ENCODE peak calls at places on chromosomes 5 and 9, in eight cellular contexts. One of them, this sample, is unnamed.

GRCh38 chr5:57482671-57483106 is at the start of gene ACTBL2:
- DNase-seq in CD8-positive, alpha-beta T cell: no peak
- DNase-seq in left ventricle myocardium inferior: no peak
- DNase-seq in colonic mucosa: no peak
- DNase-seq in HepG2: no peak
- DNase-seq in mesendoderm: peak
- DNase-seq in astrocyte: peak
- DNase-seq in GM23338: no peak
- DNase-seq in this sample: no peak

GRCh38 chr5:111853748-111854147 is 96.8 kb upstream of the NREP start:
- DNase-seq in CD8-positive, alpha-beta T cell: no peak
- DNase-seq in left ventricle myocardium inferior: no peak
- DNase-seq in colonic mucosa: no peak
- DNase-seq in HepG2: no peak
- DNase-seq in mesendoderm: no peak
- DNase-seq in astrocyte: no peak
- DNase-seq in GM23338: no peak
- DNase-seq in this sample: no peak

GRCh38 chr9:107141967-107142366 is 141.1 kb upstream of the RAD23B start:
- DNase-seq in CD8-positive, alpha-beta T cell: no peak
- DNase-seq in left ventricle myocardium inferior: no peak
- DNase-seq in colonic mucosa: no peak
- DNase-seq in HepG2: no peak
- DNase-seq in mesendoderm: peak
- DNase-seq in astrocyte: no peak
- DNase-seq in GM23338: peak
- DNase-seq in this sample: no peak

GRCh38 chr9:136913701-136914438 is 27.6 kb downstream of the TRAF2 start:
- DNase-seq in CD8-positive, alpha-beta T cell: no peak
- DNase-seq in left ventricle myocardium inferior: no peak
- DNase-seq in colonic mucosa: no peak
- DNase-seq in HepG2: no peak
- DNase-seq in mesendoderm: no peak
- DNase-seq in astrocyte: no peak
- DNase-seq in GM23338: no peak
- DNase-seq in this sample: no peak

GRCh38 chr9:21513431-21513830 is 31.3 kb upstream of the IFNE start:
- DNase-seq in CD8-positive, alpha-beta T cell: no peak
- DNase-seq in left ventricle myocardium inferior: no peak
- DNase-seq in colonic mucosa: no peak
- DNase-seq in HepG2: no peak
- DNase-seq in mesendoderm: no peak
- DNase-seq in astrocyte: no peak
- DNase-seq in GM23338: no peak
- DNase-seq in this sample: no peak

GRCh38 chr5:115179068-115179958 is 9.6 kb upstream of the TRIM36 start:
- DNase-seq in CD8-positive, alpha-beta T cell: no peak
- DNase-seq in left ventricle myocardium inferior: no peak
- DNase-seq in colonic mucosa: peak
- DNase-seq in HepG2: no peak
- DNase-seq in mesendoderm: peak
- DNase-seq in astrocyte: no peak
- DNase-seq in GM23338: peak
- DNase-seq in this sample: no peak

GRCh38 chr9:89605181-89606048 is 603 bp downstream of the GADD45G start:
- DNase-seq in CD8-positive, alpha-beta T cell: peak
- DNase-seq in left ventricle myocardium inferior: peak
- DNase-seq in colonic mucosa: peak
- DNase-seq in HepG2: no peak
- DNase-seq in mesendoderm: peak
- DNase-seq in astrocyte: peak
- DNase-seq in GM23338: peak
- DNase-seq in this sample: peak

GRCh38 chr5:68182534-68182933 is 33.0 kb upstream of the PIK3R1 start:
- DNase-seq in CD8-positive, alpha-beta T cell: no peak
- DNase-seq in left ventricle myocardium inferior: no peak
- DNase-seq in colonic mucosa: peak
- DNase-seq in HepG2: no peak
- DNase-seq in mesendoderm: no peak
- DNase-seq in astrocyte: no peak
- DNase-seq in GM23338: no peak
- DNase-seq in this sample: no peak

GRCh38 chr5:113354056-113354455 is 80.7 kb downstream of the TSSK1B start:
- DNase-seq in CD8-positive, alpha-beta T cell: no peak
- DNase-seq in left ventricle myocardium inferior: no peak
- DNase-seq in colonic mucosa: no peak
- DNase-seq in HepG2: no peak
- DNase-seq in mesendoderm: no peak
- DNase-seq in astrocyte: peak
- DNase-seq in GM23338: no peak
- DNase-seq in this sample: no peak

GRCh38 chr5:93741136-93741811 is at the start of gene POU5F2:
- DNase-seq in CD8-positive, alpha-beta T cell: no peak
- DNase-seq in left ventricle myocardium inferior: no peak
- DNase-seq in colonic mucosa: no peak
- DNase-seq in HepG2: no peak
- DNase-seq in mesendoderm: peak
- DNase-seq in astrocyte: no peak
- DNase-seq in GM23338: peak
- DNase-seq in this sample: no peak

GRCh38 chr5:152622628-152623027 is 217.5 kb upstream of the NMUR2 start:
- DNase-seq in CD8-positive, alpha-beta T cell: no peak
- DNase-seq in left ventricle myocardium inferior: peak
- DNase-seq in colonic mucosa: no peak
- DNase-seq in HepG2: no peak
- DNase-seq in mesendoderm: no peak
- DNase-seq in astrocyte: no peak
- DNase-seq in GM23338: peak
- DNase-seq in this sample: no peak

GRCh38 chr9:99635032-99635431 is 186.7 kb upstream of the NR4A3 start:
- DNase-seq in CD8-positive, alpha-beta T cell: no peak
- DNase-seq in left ventricle myocardium inferior: no peak
- DNase-seq in colonic mucosa: no peak
- DNase-seq in HepG2: no peak
- DNase-seq in mesendoderm: no peak
- DNase-seq in astrocyte: peak
- DNase-seq in GM23338: no peak
- DNase-seq in this sample: no peak

GRCh38 chr5:109451161-109451560 is 41.4 kb upstream of the PJA2 start:
- DNase-seq in CD8-positive, alpha-beta T cell: no peak
- DNase-seq in left ventricle myocardium inferior: no peak
- DNase-seq in colonic mucosa: no peak
- DNase-seq in HepG2: no peak
- DNase-seq in mesendoderm: no peak
- DNase-seq in astrocyte: no peak
- DNase-seq in GM23338: no peak
- DNase-seq in this sample: peak

DNA sequence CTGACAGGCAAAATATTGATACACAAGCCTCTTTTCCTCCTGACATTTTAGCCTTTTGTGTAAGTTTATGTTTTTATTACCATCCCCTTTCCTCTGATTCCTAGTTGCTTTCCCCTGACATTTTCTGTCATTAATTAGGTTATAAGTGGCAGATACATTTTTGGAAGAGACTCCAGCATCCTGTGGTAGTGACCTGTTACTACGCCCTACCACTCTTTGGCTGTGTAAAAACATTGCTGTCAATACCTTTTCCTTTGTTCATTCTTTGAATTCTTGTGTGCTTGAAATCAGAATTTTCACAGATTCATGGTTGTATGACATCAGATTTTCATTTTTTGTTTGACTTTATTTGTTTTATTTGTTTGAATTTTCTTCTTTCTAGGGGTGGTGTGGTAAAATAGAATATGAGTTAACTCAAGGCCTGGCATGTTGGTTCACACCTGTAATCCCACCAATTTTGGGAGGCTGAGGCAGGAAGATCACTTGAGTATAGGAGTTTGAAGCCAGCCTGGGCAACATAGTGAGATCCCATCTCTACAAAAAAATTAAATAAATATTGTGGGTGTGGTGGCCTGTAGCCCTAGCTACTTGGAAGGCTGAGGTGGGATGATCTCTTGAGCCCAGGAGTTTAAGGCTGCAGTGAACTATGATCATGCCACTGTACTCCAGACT is 43.4 kb downstream of the UBE2R2 start:
- DNase-seq in CD8-positive, alpha-beta T cell: no peak
- DNase-seq in left ventricle myocardium inferior: no peak
- DNase-seq in colonic mucosa: no peak
- DNase-seq in HepG2: no peak
- DNase-seq in mesendoderm: peak
- DNase-seq in astrocyte: peak
- DNase-seq in GM23338: peak
- DNase-seq in this sample: no peak
- H3K27ac ChIP-seq in CD8-positive, alpha-beta T cell: no peak
- H3K27ac ChIP-seq in left ventricle myocardium inferior: no peak
- H3K27ac ChIP-seq in colonic mucosa: no peak
- H3K27ac ChIP-seq in HepG2: no peak
- H3K27ac ChIP-seq in mesendoderm: no peak
- H3K27ac ChIP-seq in astrocyte: no peak
- H3K27ac ChIP-seq in GM23338: no peak
- H3K27ac ChIP-seq in this sample: no peak

DNA sequence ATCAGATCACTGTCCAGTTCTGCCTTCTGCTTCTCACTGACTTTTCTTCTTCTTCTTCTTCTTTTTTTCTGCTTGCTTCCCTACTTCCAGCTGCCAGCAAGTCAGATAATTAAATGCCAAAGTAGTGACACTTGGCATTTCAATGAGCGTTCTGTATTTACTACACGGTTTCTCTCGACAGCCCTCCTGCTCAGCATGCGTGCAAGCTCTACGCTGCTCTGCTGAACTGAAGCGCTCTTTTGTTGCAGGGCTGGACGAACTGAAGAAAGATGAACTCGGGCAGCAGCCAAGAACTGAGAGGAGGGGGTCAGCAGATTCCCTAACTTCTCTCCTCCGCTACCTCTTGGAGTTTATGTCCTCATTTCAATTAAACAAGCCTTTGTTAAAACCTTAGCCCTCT is 319.1 kb downstream of the GLIS3 start:
- DNase-seq in CD8-positive, alpha-beta T cell: no peak
- DNase-seq in left ventricle myocardium inferior: no peak
- DNase-seq in colonic mucosa: no peak
- DNase-seq in HepG2: no peak
- DNase-seq in mesendoderm: no peak
- DNase-seq in astrocyte: peak
- DNase-seq in GM23338: no peak
- DNase-seq in this sample: peak
- H3K27ac ChIP-seq in CD8-positive, alpha-beta T cell: no peak
- H3K27ac ChIP-seq in left ventricle myocardium inferior: no peak
- H3K27ac ChIP-seq in colonic mucosa: no peak
- H3K27ac ChIP-seq in HepG2: no peak
- H3K27ac ChIP-seq in mesendoderm: no peak
- H3K27ac ChIP-seq in astrocyte: peak
- H3K27ac ChIP-seq in GM23338: no peak
- H3K27ac ChIP-seq in this sample: no peak

DNA sequence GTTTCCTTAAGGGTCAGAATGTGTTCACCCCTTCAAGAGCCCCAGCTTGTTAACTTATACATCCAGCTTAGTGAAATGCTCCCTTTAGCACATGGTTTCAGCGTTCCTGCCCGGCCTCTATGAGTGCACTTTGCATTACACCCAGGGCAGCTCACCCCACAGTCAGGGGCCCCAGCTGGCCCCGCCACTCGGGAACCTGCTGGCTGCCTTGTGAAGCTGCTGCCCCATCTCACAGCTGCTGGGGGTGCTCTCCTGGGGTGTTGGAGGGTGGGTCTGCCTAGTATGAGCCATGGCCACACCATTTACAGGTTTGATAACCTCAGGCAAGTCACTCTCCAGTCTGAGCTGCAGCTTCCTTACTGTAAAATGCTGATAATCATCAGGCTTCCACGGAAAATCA is 32.2 kb downstream of the HRH2 start:
- DNase-seq in CD8-positive, alpha-beta T cell: no peak
- DNase-seq in left ventricle myocardium inferior: no peak
- DNase-seq in colonic mucosa: no peak
- DNase-seq in HepG2: no peak
- DNase-seq in mesendoderm: no peak
- DNase-seq in astrocyte: no peak
- DNase-seq in GM23338: no peak
- DNase-seq in this sample: no peak
- H3K27ac ChIP-seq in CD8-positive, alpha-beta T cell: no peak
- H3K27ac ChIP-seq in left ventricle myocardium inferior: peak
- H3K27ac ChIP-seq in colonic mucosa: no peak
- H3K27ac ChIP-seq in HepG2: no peak
- H3K27ac ChIP-seq in mesendoderm: no peak
- H3K27ac ChIP-seq in astrocyte: no peak
- H3K27ac ChIP-seq in GM23338: no peak
- H3K27ac ChIP-seq in this sample: no peak

GRCh38 chr9:37914154-37914551 is 10.2 kb upstream of the SLC25A51 start:
- DNase-seq in CD8-positive, alpha-beta T cell: no peak
- DNase-seq in left ventricle myocardium inferior: no peak
- DNase-seq in colonic mucosa: no peak
- DNase-seq in HepG2: no peak
- DNase-seq in mesendoderm: no peak
- DNase-seq in astrocyte: no peak
- DNase-seq in GM23338: no peak
- DNase-seq in this sample: no peak
- H3K27ac ChIP-seq in CD8-positive, alpha-beta T cell: no peak
- H3K27ac ChIP-seq in left ventricle myocardium inferior: no peak
- H3K27ac ChIP-seq in colonic mucosa: no peak
- H3K27ac ChIP-seq in HepG2: no peak
- H3K27ac ChIP-seq in mesendoderm: no peak
- H3K27ac ChIP-seq in astrocyte: no peak
- H3K27ac ChIP-seq in GM23338: no peak
- H3K27ac ChIP-seq in this sample: peak